ENCODE peak calls at places on chromosomes 2 and 18, in six cellular contexts. P, B, M, W, F and R are unnamed samples.
A peak's percentile ranks its signal among the peaks of the same experiment; 100 is the strongest.

GRCh38 chr2:171480908-171481307 is 41.4 kb upstream of the CYBRD1 start:
- DNase-seq in P (no peak), M (no peak), W (no peak), F (no peak), B (no peak), R (no peak)

GRCh38 chr2:232480201-232481190 is 7.1 kb downstream of the ECEL1 start:
- DNase-seq in W (no peak), P (peak; percentile 6), M (no peak), B (no peak), F (no peak), R (peak; percentile 84)

GRCh38 chr2:157438907-157439791 is 4.7 kb downstream of the CYTIP start:
- DNase-seq in M (no peak), B (no peak), P (no peak), F (no peak), W (no peak), R (peak; percentile 13)

GRCh38 chr2:234674781-234675201 is 177.9 kb upstream of the ARL4C start:
- DNase-seq in W (no peak), B (no peak), P (no peak), F (no peak), M (no peak), R (no peak)

GRCh38 chr2:30225131-30225762 is 6.1 kb upstream of the LBH start:
- DNase-seq in F (no peak), M (peak; percentile 19), B (peak; percentile 49), W (no peak), P (no peak), R (peak; percentile 60)

GRCh38 chr2:26492749-26493515 is 15.0 kb upstream of the OTOF start:
- DNase-seq in M (no peak), B (no peak), F (no peak), W (no peak), P (no peak), R (no peak)

GRCh38 chr2:28166956-28167355 is 225.7 kb upstream of the FOSL2 start:
- DNase-seq in P (no peak), B (no peak), F (no peak), M (no peak), W (no peak), R (no peak)

GRCh38 chr2:75405000-75405399 is 155.7 kb downstream of the EVA1A start:
- DNase-seq in F (no peak), B (no peak), P (no peak), M (no peak), W (no peak), R (no peak)

GRCh38 chr2:24317491-24317920 is 42.8 kb downstream of the ITSN2 start:
- DNase-seq in M (no peak), B (no peak), P (no peak), F (no peak), W (no peak), R (no peak)

GRCh38 chr2:168884990-168885389 is 5.2 kb downstream of the SPC25 start:
- DNase-seq in W (no peak), F (no peak), P (no peak), B (no peak), M (no peak), R (peak; percentile 73)

GRCh38 chr2:147649963-147650362 is 194.9 kb upstream of the ACVR2A start:
- DNase-seq in W (no peak), P (no peak), F (no peak), M (no peak), B (no peak), R (no peak)

GRCh38 chr2:229927817-229928321 is 5.6 kb downstream of the FBXO36 start:
- DNase-seq in M (no peak), F (no peak), P (no peak), W (no peak), B (no peak), R (peak; percentile 65)

GRCh38 chr2:229856416-229856815 is 65.4 kb downstream of the TRIP12 start:
- DNase-seq in M (no peak), W (no peak), B (no peak), F (no peak), P (no peak), R (no peak)

GRCh38 chr2:120973196-120973595 is 237.5 kb downstream of the GLI2 start:
- DNase-seq in W (no peak), B (no peak), M (no peak), F (no peak), P (no peak), R (no peak)

GRCh38 chr2:95305341-95306058 is 8.4 kb downstream of the KCNIP3 start:
- DNase-seq in F (no peak), B (no peak), M (no peak), W (no peak), P (no peak), R (no peak)

GRCh38 chr18:57543560-57543959 is 42.9 kb downstream of the FECH start:
- DNase-seq in W (no peak), P (no peak), F (no peak), B (no peak), M (no peak), R (no peak)

GRCh38 chr2:39646267-39646666 is 19.4 kb upstream of the TMEM178A start:
- DNase-seq in B (no peak), P (no peak), F (no peak), W (no peak), M (no peak), R (no peak)

GRCh38 chr18:12637901-12638633 is 19.8 kb downstream of the SPIRE1 start:
- DNase-seq in W (no peak), P (no peak), B (no peak), F (no peak), M (no peak), R (no peak)

GRCh38 chr18:58723810-58724602 is 52.7 kb downstream of the MALT1 start:
- DNase-seq in M (no peak), W (no peak), P (no peak), F (no peak), B (no peak), R (no peak)